ENCODE peak calls at places on chromosomes 6 and 20, in nine cellular contexts. I, B, G, L, D, H, Y, X and F are unnamed samples.

GRCh38 chr6:151388997-151389639 is 2.2 kb downstream of the ZBTB2 start:
- DNase-seq in H (no peak), G (no peak), Y (no peak), L (no peak), B (no peak), D (no peak), I (no peak), X (no peak), F (no peak)

GRCh38 chr6:16042751-16043150 is 86.1 kb upstream of the MYLIP start:
- DNase-seq in G (no peak), H (no peak), I (no peak), B (no peak), L (no peak), D (no peak), X (no peak), Y (no peak), F (no peak)

GRCh38 chr6:156396068-156396771 is 381.0 kb upstream of the ARID1B start:
- DNase-seq in I (peak; percentile 12), D (no peak), L (no peak), Y (peak; percentile 7), X (no peak), G (no peak), H (no peak), B (no peak), F (no peak)

GRCh38 chr6:120363429-120363828 is 970.9 kb downstream of the TBC1D32 start:
- DNase-seq in G (no peak), L (no peak), I (no peak), X (no peak), H (no peak), Y (no peak), B (peak; percentile 45), D (no peak), F (no peak)

GRCh38 chr6:126056355-126057004 is 70.1 kb downstream of the TRMT11 start:
- DNase-seq in B (peak; percentile 69), G (no peak), X (no peak), L (no peak), D (no peak), I (no peak), H (no peak), Y (no peak), F (no peak)

GRCh38 chr6:105209950-105210706 is 30.3 kb upstream of the POPDC3 start:
- DNase-seq in B (no peak), H (no peak), L (no peak), X (no peak), I (no peak), G (no peak), Y (no peak), D (no peak), F (no peak)

GRCh38 chr6:138468320-138469015 is 30.8 kb downstream of the NHSL1 start:
- DNase-seq in B (no peak), G (no peak), X (no peak), Y (no peak), H (no peak), L (no peak), I (no peak), D (no peak), F (no peak)

GRCh38 chr6:34560366-34561226 is 4.5 kb upstream of the SPDEF start:
- DNase-seq in I (no peak), B (peak; percentile 62), Y (no peak), D (no peak), X (no peak), G (no peak), L (peak; percentile 36), H (no peak), F (no peak)

GRCh38 chr6:153117986-153118886 is 12.8 kb downstream of the RGS17 start:
- DNase-seq in X (no peak), G (no peak), Y (no peak), D (no peak), B (no peak), I (no peak), H (no peak), L (no peak), F (no peak)

GRCh38 chr6:144075884-144076283 is 19.5 kb downstream of the SF3B5 start:
- DNase-seq in H (no peak), Y (no peak), G (no peak), D (no peak), B (no peak), L (no peak), I (no peak), X (no peak), F (no peak)

GRCh38 chr20:33305591-33306057 is 22.6 kb downstream of the BPIFB1 start:
- DNase-seq in G (no peak), I (no peak), B (no peak), Y (no peak), X (no peak), L (no peak), H (no peak), D (no peak), F (no peak)

GRCh38 chr20:41047975-41048305 is 19.3 kb downstream of the TOP1 start:
- DNase-seq in L (no peak), B (no peak), H (no peak), Y (no peak), I (no peak), D (no peak), X (no peak), G (no peak), F (no peak)
- H3K4me3 ChIP-seq in L (no peak overlapping the region), B (no peak overlapping the region), H (peak overlapping the region; percentile 46), Y (peak overlapping the region; percentile 94), I (no peak overlapping the region), D (peak overlapping the region; percentile 48), X (no peak overlapping the region), G (no peak overlapping the region), F (peak overlapping the region; percentile 45)

DNA sequence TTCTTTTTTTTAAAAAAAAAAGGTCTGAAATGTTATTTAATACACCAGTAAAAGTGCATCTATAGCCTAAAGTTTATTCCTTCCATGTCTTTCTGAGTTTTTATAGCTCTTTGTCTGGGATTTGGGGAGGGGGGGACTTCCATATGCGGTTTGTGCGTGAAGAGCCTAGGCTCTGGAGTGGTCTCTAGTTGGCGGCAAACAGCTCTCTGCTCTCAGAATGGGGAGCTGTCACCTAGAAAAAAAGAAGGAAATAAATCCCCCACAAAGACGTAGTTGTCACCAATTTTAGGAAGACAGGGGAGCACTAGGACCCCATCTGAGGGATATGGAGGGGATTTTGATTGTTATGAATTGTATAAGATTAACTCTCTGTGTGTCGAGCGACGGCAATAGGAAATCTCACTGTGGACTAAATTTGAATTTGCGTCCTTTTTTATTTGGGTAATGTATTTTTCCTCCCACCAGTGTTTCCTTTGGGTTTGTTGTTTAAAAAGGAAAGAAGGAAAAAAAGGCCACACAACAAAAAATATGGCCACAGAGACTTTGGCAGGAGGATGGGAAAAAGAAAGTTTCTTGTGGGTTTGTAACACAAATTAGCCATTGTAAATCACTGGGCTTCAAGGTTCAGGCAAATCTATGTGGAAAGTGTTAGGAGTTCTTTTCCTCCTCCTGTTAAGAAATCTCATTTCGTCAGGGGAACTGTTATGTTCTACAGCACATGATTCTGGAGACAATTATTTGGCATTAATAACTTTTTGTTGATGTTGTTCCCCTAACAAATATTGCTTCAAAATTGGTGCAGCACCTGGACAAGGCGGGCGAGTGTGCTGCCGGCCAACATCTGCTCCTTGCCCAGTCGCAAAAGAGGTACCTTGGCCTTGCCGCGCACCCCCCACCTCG is 7.5 kb downstream of the POU3F2 start:
- DNase-seq in Y (no peak), H (no peak), X (no peak), G (no peak), L (no peak), B (no peak), D (no peak), I (peak; percentile 14), F (no peak)
- H3K27me3 ChIP-seq in Y (peaks cover 66% of the 10 kb centered on the region), H (peaks cover 34% of the 10 kb centered on the region), X (peaks cover 15% of the 10 kb centered on the region), G (no peaks in the 10 kb centered on the region), L (peaks cover 89% of the 10 kb centered on the region), B (peaks cover 49% of the 10 kb centered on the region), D (no peaks in the 10 kb centered on the region), I (peaks cover 34% of the 10 kb centered on the region), F (peaks cover 92% of the 10 kb centered on the region)

GRCh38 chr6:170089937-170090335 is 200.9 kb downstream of the DLL1 start:
- DNase-seq in G (no peak), H (no peak), B (no peak), I (no peak), X (no peak), Y (no peak), L (no peak), D (peak; percentile 35), F (no peak)

GRCh38 chr6:170087946-170088348 is 202.9 kb downstream of the DLL1 start:
- DNase-seq in G (no peak), I (no peak), L (no peak), H (no peak), B (no peak), D (peak; percentile 76), Y (peak; percentile 22), X (no peak), F (peak; percentile 17)

GRCh38 chr6:170090561-170090960 is 200.3 kb downstream of the DLL1 start:
- DNase-seq in H (no peak), L (no peak), G (no peak), D (no peak), X (no peak), B (no peak), Y (no peak), I (no peak), F (no peak)

GRCh38 chr6:170086639-170087420 is 204.0 kb downstream of the DLL1 start:
- DNase-seq in G (no peak), X (no peak), D (peak; percentile 40), L (no peak), Y (no peak), I (no peak), B (no peak), H (peak; percentile 7), F (no peak)

DNA sequence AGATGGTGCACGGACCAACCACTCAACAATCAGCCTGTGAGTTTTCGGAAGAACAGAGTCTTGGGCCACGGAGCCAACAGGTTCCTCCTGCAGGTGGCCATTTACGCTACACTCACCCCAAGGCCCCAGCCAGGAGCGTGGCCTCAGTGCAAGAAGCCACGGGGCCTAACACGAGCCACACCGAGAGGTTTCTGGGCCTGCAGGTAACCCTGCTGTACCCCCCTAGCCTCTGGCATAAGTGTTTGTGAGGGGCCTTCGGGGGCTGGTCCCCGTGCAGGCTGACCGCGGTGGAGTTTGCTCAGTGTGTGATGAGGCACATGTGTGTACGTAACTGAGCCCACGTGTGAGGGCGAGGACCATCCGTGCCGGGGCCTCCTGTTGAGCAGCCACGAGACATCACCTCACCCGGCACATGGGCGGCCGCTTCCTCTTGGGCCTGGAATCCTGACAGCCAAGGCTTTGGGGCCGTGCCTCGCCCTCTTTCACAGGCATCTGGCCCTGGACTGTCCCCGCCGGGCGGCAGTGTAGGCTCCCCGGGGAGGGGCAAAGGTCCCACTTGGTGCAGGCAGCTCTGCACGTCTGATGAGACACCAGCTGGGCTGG is 202.4 kb downstream of the DLL1 start:
- DNase-seq in Y (no peak), G (no peak), D (peak; percentile 51), B (no peak), X (no peak), I (no peak), L (no peak), H (no peak), F (no peak)
- H3K4me3 ChIP-seq in Y (peak overlapping the region; percentile 24), G (no peak overlapping the region), D (no peak overlapping the region), B (no peak overlapping the region), X (no peak overlapping the region), I (no peak overlapping the region), L (no peak overlapping the region), H (peak overlapping the region; percentile 68), F (peak overlapping the region; percentile 36)

DNA sequence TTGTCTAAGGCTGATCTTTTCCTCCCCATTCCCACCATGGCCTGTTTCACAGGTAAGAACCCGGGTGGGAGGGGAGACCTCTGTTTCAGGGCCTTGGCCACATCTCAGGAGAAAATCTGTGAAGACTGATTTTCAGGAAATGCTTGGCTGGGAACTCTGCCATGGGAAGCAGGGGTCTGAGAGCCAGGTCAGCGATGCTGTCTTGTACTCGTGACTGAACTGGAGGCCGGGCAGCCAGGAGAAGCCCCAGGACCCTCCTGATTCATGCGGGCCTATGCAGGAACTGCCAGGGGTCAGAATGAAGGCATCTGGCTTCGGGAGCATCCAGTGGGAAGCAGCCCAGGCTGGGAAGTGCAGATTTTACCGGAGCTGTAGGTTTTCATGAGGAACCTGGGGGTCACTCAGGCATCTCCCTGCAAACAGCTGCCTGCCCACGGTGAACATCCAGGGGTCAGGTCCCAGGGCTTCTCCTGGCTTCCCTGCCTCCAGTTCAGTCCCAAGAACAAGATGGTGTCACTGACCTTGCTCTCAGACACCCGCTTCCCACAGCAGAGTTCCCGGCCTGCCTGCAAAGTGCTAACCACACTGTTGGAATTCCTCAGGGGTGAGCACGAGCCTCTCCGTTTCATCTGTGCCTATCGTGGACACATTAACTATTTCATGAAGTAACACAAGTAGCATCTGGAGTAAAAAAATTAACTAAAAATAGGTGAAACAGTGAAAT is 90.2 kb upstream of the SULF2 start:
- DNase-seq in I (no peak), D (no peak), Y (no peak), X (no peak), B (no peak), H (no peak), L (no peak), G (no peak), F (no peak)
- H3K27me3 ChIP-seq in I (no peaks in the 10 kb centered on the region), D (peaks cover 3% of the 10 kb centered on the region), Y (no peaks in the 10 kb centered on the region), X (no peaks in the 10 kb centered on the region), B (no peaks in the 10 kb centered on the region), H (no peaks in the 10 kb centered on the region), L (no peaks in the 10 kb centered on the region), G (no peaks in the 10 kb centered on the region), F (no peaks in the 10 kb centered on the region)